ENCODE peak calls at places on chromosome 1, in eight cellular contexts. W is lung, N is testis, K is breast epithelium, M is fibroblast of lung, I is AG04450, C is hepatocyte, V is endodermal cell. X is an unnamed sample.
A peak's percentile ranks its signal among the peaks of the same experiment; 100 is the strongest.

GRCh38 chr1:158830904-158831507 is at the start of gene MNDA:
- DNase-seq in W (no peak), N (no peak), K (no peak), M (no peak), I (no peak), C (no peak), V (no peak), X (no peak)

GRCh38 chr1:16032388-16033100 is 10.7 kb downstream of the CLCNKA start:
- DNase-seq in W (peak; percentile 81), N (peak; percentile 87), K (peak; percentile 66), M (peak; percentile 79), I (peak; percentile 62), C (peak; percentile 95), V (peak; percentile 99), X (peak; percentile 35)

GRCh38 chr1:170967042-170967910 is 31.9 kb downstream of the MROH9 start:
- DNase-seq in W (no peak), N (peak; percentile 30), K (no peak), M (peak; percentile 45), I (peak; percentile 23), C (peak; percentile 63), V (no peak), X (peak; percentile 29)

GRCh38 chr1:84574936-84575335 is 696 bp upstream of the CTBS start:
- DNase-seq in W (no peak), N (no peak), K (no peak), M (no peak), I (no peak), C (no peak), V (no peak), X (no peak)

GRCh38 chr1:21736876-21737275 is 46.1 kb downstream of the USP48 start:
- DNase-seq in W (no peak), N (no peak), K (no peak), M (no peak), I (no peak), C (no peak), V (no peak), X (no peak)

GRCh38 chr1:112744019-112744578 is 29.0 kb upstream of the PPM1J start:
- DNase-seq in W (no peak), N (peak; percentile 58), K (no peak), M (peak; percentile 61), I (no peak), C (peak; percentile 66), V (peak; percentile 86), X (no peak)

GRCh38 chr1:185860316-185860715 is 126.1 kb downstream of the HMCN1 start:
- DNase-seq in W (no peak), N (no peak), K (no peak), M (peak; percentile 68), I (no peak), C (no peak), V (no peak), X (no peak)

GRCh38 chr1:220906561-220907334 is 27.5 kb downstream of the HLX start:
- DNase-seq in W (no peak), N (no peak), K (no peak), M (no peak), I (no peak), C (no peak), V (no peak), X (peak; percentile 41)

GRCh38 chr1:103069201-103069600 is 39.1 kb downstream of the COL11A1 start:
- DNase-seq in W (no peak), N (no peak), K (no peak), M (no peak), I (no peak), C (no peak), V (no peak), X (no peak)

GRCh38 chr1:98739762-98740161 is 78.2 kb downstream of the SNX7 start:
- DNase-seq in W (no peak), N (no peak), K (no peak), M (no peak), I (no peak), C (no peak), V (no peak), X (no peak)

GRCh38 chr1:115257596-115257995 is 80.5 kb downstream of the NGF start:
- DNase-seq in W (no peak), N (no peak), K (no peak), M (peak; percentile 63), I (no peak), C (no peak), V (no peak), X (no peak)

GRCh38 chr1:115258302-115258866 is 79.7 kb downstream of the NGF start:
- DNase-seq in W (no peak), N (no peak), K (no peak), M (peak; percentile 87), I (no peak), C (no peak), V (no peak), X (no peak)

GRCh38 chr1:115261511-115261910 is 76.5 kb downstream of the NGF start:
- DNase-seq in W (no peak), N (no peak), K (no peak), M (no peak), I (no peak), C (no peak), V (no peak), X (no peak)

GRCh38 chr1:115266729-115267421 is 71.2 kb downstream of the NGF start:
- DNase-seq in W (no peak), N (no peak), K (no peak), M (peak; percentile 20), I (no peak), C (no peak), V (no peak), X (no peak)

DNA sequence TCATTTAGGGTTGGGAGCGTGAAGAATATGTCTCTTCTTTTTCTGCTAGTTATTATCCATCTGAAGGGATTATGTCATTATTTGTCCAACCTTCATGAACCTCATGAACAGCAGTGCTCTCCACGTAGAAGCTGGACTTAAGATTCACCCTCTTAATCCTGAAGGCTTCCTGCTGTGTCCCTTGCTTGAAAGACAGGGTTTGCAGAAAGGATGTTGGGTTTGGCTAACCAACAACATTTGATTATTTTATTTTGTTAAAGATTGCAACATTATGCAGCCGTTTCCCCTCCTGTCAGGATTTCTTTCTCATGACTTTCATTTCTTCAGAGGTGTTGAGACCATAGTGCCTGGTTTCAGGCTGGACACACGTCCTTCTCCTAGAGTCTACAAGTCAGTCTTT is 75.2 kb downstream of the NGF start:
- DNase-seq in W (no peak), N (no peak), K (no peak), M (peak; percentile 49), I (peak; percentile 20), C (no peak), V (no peak), X (no peak)
- H3K4me3 ChIP-seq in W (no peak overlapping the region), N (no peak overlapping the region), K (no peak overlapping the region), M (no peak overlapping the region), I (no peak overlapping the region), C (no peak overlapping the region), V (no peak overlapping the region), X (no peak overlapping the region)

DNA sequence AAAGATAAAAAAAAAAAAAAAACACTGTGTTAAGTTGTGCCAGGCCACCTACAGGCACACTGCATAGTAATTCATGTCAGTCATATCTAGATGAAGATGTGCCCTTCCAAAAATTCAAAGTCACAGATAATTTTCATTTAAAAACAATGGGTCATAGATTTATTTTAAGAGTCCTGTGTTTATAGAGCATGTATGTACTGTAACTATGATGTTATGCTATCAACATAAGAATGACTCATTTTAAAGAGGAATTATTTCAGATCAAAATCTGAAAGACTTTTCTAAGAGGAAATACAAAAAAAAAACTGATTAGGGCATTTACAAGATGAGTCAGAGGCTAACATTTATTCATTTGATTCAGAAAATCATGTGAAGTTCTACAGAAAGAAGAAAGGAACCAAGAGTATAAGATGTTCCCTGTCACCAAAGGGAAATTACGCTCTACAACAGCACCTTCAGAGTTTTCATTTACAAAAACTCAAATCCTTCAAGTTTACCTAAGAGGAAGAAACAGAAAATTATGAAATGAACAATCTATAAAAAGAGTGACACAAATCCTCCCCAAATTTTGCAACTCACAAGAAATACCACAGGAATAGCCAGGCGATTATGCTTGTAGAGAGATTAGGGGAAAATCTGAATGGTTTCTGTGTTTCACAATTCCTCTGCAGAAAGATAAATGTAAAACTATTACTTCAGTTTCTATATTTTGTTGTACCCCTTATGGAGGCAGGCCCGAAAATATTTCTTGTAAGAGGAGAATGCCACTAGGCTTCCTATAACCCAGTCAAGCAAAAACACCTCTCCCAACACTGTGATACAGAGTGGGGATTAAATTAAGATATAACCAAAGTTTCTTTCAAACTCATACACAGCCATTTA is 13.8 kb downstream of the TP53BP2 start:
- DNase-seq in W (no peak), N (no peak), K (no peak), M (peak; percentile 81), I (no peak), C (no peak), V (no peak), X (no peak)
- TF ChIP-seq CTCF in W (no peak), N (no peak), K (no peak), M (no peak), I (no peak), C (no peak), V (peak; percentile 39), X (peak; percentile 2)

GRCh38 chr1:154193821-154194220 is 1.9 kb upstream of the TPM3 start:
- DNase-seq in W (no peak), N (peak; percentile 76), K (peak; percentile 75), M (no peak), I (no peak), C (no peak), V (no peak), X (no peak)

GRCh38 chr1:154199563-154199879 is 6.6 kb downstream of the CFAP141 start:
- DNase-seq in W (no peak), N (no peak), K (no peak), M (no peak), I (no peak), C (peak; percentile 41), V (no peak), X (no peak)

DNA sequence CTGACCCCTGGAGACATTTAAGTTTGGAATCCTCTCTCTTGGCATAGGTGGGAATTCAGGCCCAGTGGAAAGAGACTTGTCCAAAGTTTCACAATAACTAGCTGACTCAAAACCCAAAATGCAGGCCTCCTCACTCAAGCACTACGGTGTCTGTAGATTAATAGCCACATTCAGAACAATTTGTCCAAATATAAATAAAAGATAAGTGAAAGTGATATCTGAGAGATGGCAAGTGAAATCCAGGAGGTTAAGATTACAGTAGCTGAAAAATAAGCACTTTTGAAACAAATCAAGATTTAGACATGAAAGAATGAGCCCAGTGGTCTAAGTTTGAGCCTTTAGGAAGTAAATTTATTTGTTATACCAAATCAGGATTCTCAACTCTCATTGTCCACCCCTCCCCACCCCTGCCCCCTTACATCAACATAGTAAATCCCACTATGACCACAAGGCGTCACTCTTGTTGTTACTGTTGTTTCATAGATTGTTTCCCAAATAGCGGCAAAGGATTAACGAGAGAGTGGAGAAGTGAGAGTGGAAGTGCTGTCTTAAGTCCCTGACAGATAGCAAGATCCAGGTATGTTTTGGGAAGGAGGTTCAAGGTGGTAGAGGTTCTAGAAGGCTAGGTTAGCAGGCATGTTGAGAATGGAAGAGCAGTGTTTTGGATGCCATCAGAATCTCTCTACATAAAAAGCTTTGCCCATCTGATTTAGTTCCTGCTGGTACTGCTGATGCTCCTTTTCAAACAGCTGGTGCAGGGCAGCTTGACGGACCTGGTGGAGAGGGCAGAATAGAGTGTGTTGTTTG is 7.1 kb upstream of the TPM3 start:
- DNase-seq in W (peak; percentile 47), N (peak; percentile 72), K (no peak), M (peak; percentile 61), I (no peak), C (peak; percentile 76), V (peak; percentile 80), X (no peak)
- H3K4me3 ChIP-seq in W (no peak overlapping the region), N (no peak overlapping the region), K (no peak overlapping the region), M (no peak overlapping the region), I (no peak overlapping the region), C (no peak overlapping the region), V (no peak overlapping the region), X (no peak overlapping the region)

DNA sequence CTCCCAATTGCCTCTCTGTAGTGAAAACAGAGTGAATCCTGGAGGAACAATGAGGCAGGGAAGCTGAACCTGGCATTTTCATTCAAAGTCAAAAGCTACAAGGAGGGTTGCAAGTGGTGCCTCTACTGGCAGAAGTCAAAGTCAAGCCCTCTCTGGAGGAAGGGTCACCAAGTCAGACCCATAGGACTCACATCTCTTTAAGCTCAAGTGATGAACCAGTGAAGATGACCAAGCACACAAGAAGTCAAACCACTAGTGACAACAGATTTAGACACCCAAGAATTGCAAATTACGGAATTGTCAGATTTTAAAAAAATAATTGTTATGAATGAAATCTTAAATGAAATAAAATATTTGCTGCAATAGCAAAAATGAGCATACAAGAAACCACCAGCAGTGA is 81.1 kb upstream of the ATP1B1 start:
- DNase-seq in W (no peak), N (no peak), K (no peak), M (no peak), I (no peak), C (no peak), V (no peak), X (no peak)
- TF ChIP-seq CTCF in W (no peak), N (no peak), K (no peak), M (no peak), I (no peak), C (no peak), V (no peak), X (no peak)

X was measured in AG09309.